ENCODE peak calls at places on chromosomes 5 and 9, in five cellular contexts. O is left ventricle myocardium inferior, M is heart right ventricle, A is HTR-8/SVneo, Q is HT-29. L is an unnamed sample.
A peak's percentile ranks its signal among the peaks of the same experiment; 100 is the strongest.

GRCh38 chr5:76393035-76393680 is 9.9 kb upstream of the IQGAP2 start:
- DNase-seq in O (no peak), M (no peak), A (no peak), Q (no peak), L (no peak)

GRCh38 chr9:101366038-101366756 is 18.6 kb downstream of the BAAT start:
- DNase-seq in A (no peak), O (no peak), Q (peak; percentile 53), M (no peak), L (no peak)

GRCh38 chr5:131302506-131302905 is 38.7 kb downstream of the CDC42SE2 start:
- DNase-seq in M (no peak), O (no peak), A (no peak), Q (no peak), L (no peak)

GRCh38 chr9:134285215-134285845 is 40.9 kb upstream of the RXRA start:
- DNase-seq in M (no peak), Q (no peak), A (no peak), O (no peak), L (no peak)

GRCh38 chr5:33938881-33939280 is 2.7 kb downstream of the RXFP3 start:
- DNase-seq in M (no peak), Q (no peak), O (no peak), A (no peak), L (no peak)

GRCh38 chr5:143398451-143399237 is 4.8 kb downstream of the NR3C1 start:
- DNase-seq in O (no peak), Q (no peak), M (no peak), A (no peak), L (no peak)

GRCh38 chr5:160183075-160183474 is 46.2 kb upstream of the FABP6 start:
- DNase-seq in O (no peak), Q (no peak), A (peak; percentile 39), M (no peak), L (no peak)

GRCh38 chr5:119329701-119330100 is 26.1 kb upstream of the TNFAIP8 start:
- DNase-seq in Q (no peak), O (no peak), M (no peak), A (no peak), L (no peak)

GRCh38 chr9:133768859-133769510 is 30.8 kb upstream of the SARDH start:
- DNase-seq in A (no peak), O (no peak), M (peak; percentile 4), Q (no peak), L (no peak)

GRCh38 chr9:132319421-132320110 is 35.2 kb downstream of the SETX start:
- DNase-seq in A (no peak), O (no peak), M (no peak), Q (no peak), L (no peak)

GRCh38 chr9:4741365-4742031 is 496 bp upstream of the AK3 start:
- DNase-seq in O (peak; percentile 47), Q (peak; percentile 37), M (peak; percentile 41), A (no peak), L (no peak)

GRCh38 chr5:56490971-56491468 is 257.9 kb upstream of the ANKRD55 start:
- DNase-seq in O (no peak), M (no peak), Q (peak; percentile 94), A (no peak), L (no peak)

GRCh38 chr5:3030511-3031165 is 279.2 kb upstream of the IRX2 start:
- DNase-seq in A (no peak), M (no peak), O (no peak), Q (no peak), L (no peak)

GRCh38 chr5:128667148-128667547 is 129.1 kb upstream of the FBN2 start:
- DNase-seq in M (no peak), A (no peak), Q (peak; percentile 43), O (no peak), L (no peak)

GRCh38 chr5:32692066-32692746 is 18.9 kb upstream of the NPR3 start:
- DNase-seq in A (peak; percentile 54), Q (no peak), O (no peak), M (no peak), L (no peak)

GRCh38 chr9:127256324-127256723 is 8.2 kb upstream of the GARNL3 start:
- DNase-seq in A (no peak), Q (no peak), O (no peak), M (no peak), L (no peak)

GRCh38 chr9:130214921-130215320 is 42.7 kb downstream of the NCS1 start:
- DNase-seq in A (no peak), M (no peak), Q (no peak), O (no peak), L (no peak)

L was measured in HFF-Myc.